ENCODE peak calls at places on chromosomes 2 and 18, in seven cellular contexts. N, E, G, S, W, V and H are unnamed samples.

GRCh38 chr2:41782306-41783158 is 265.3 kb upstream of the PKDCC start:
- DNase-seq in V (peak), W (no peak), G (peak), E (peak), N (peak), S (peak), H (peak)

GRCh38 chr2:54610700-54611099 is 112.8 kb upstream of the EML6 start:
- DNase-seq in W (no peak), G (peak), E (no peak), S (no peak), V (no peak), N (no peak), H (no peak)

GRCh38 chr2:240964854-240965295 is 33.5 kb upstream of the SNED1 start:
- DNase-seq in E (peak), S (no peak), W (no peak), V (no peak), N (no peak), G (no peak), H (no peak)

GRCh38 chr2:231642631-231643493 is 50.2 kb downstream of the TEX44 start:
- DNase-seq in V (peak), W (peak), N (peak), G (peak), S (peak), E (no peak), H (no peak)

GRCh38 chr2:177972782-177973181 is 99.8 kb downstream of the PDE11A start:
- DNase-seq in G (no peak), W (no peak), N (no peak), S (no peak), E (no peak), V (no peak), H (no peak)

GRCh38 chr2:217223222-217223930 is 363.5 kb upstream of the TNP1 start:
- DNase-seq in G (no peak), N (peak), E (no peak), V (peak), W (no peak), S (peak), H (no peak)

GRCh38 chr2:97707428-97708380 is 5.7 kb upstream of the ZAP70 start:
- DNase-seq in V (peak), G (no peak), N (no peak), S (no peak), W (no peak), E (no peak), H (no peak)

GRCh38 chr2:232435805-232436204 is 20.1 kb upstream of the ALPI start:
- DNase-seq in G (no peak), E (no peak), W (no peak), N (no peak), S (no peak), V (no peak), H (no peak)

GRCh38 chr2:127170452-127171197 is 49.5 kb downstream of the CYP27C1 start:
- DNase-seq in W (no peak), N (no peak), G (no peak), S (no peak), V (no peak), E (no peak), H (no peak)

GRCh38 chr2:100365434-100365833 is 43.1 kb upstream of the LONRF2 start:
- DNase-seq in N (peak), E (no peak), V (peak), S (peak), G (no peak), W (no peak), H (no peak)

GRCh38 chr2:220000586-220000985 is 373.2 kb downstream of the SLC4A3 start:
- DNase-seq in N (no peak), S (no peak), G (no peak), E (no peak), W (no peak), V (no peak), H (no peak)

GRCh38 chr18:56124186-56124585 is 514.2 kb downstream of the TXNL1 start:
- DNase-seq in E (no peak), V (no peak), N (peak), S (no peak), G (no peak), W (no peak), H (no peak)

GRCh38 chr2:188235364-188235763 is 56.3 kb upstream of the GULP1 start:
- DNase-seq in W (no peak), V (no peak), S (no peak), G (no peak), N (no peak), E (no peak), H (no peak)

GRCh38 chr2:28419003-28419704 is 26.5 kb downstream of the FOSL2 start:
- DNase-seq in G (no peak), V (peak), S (no peak), N (no peak), W (no peak), E (no peak), H (no peak)

GRCh38 chr2:15556311-15556930 is 4.7 kb downstream of the NBAS start:
- DNase-seq in E (no peak), G (no peak), N (no peak), S (no peak), W (no peak), V (no peak), H (no peak)

GRCh38 chr2:199973703-199974102 is 18.3 kb downstream of the MAIP1 start:
- DNase-seq in W (no peak), S (peak), G (peak), N (peak), V (no peak), E (no peak), H (no peak)

GRCh38 chr2:104874230-104874629 is 20.3 kb downstream of the POU3F3 start:
- DNase-seq in E (no peak), W (no peak), G (no peak), N (no peak), S (no peak), V (no peak), H (no peak)

DNA sequence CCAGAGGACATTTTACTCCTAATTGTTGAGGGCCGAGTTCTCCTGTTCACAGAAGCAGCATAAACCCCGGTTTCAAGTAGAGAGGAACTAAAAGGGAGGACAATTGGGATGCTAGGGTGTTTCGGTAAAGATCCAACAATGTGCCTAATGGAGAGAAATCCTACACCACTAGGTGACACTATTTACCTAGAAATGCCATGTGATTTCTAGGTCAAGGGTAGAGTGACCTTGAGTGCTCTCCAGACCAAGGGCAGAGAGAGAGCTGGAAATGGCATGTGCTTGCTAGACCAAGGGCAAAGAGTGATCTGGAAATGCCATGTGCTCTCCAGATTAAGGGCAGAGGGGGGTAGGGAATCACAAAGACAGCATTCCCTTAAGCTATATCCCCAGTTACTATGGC is 472.0 kb downstream of the DCDC2C start:
- DNase-seq in E (no peak), N (no peak), S (no peak), W (no peak), V (no peak), G (no peak), H (no peak)
- TF ChIP-seq CTCF in E (no peak), N (no peak), S (no peak), W (no peak), V (no peak), G (no peak), H (no peak)

DNA sequence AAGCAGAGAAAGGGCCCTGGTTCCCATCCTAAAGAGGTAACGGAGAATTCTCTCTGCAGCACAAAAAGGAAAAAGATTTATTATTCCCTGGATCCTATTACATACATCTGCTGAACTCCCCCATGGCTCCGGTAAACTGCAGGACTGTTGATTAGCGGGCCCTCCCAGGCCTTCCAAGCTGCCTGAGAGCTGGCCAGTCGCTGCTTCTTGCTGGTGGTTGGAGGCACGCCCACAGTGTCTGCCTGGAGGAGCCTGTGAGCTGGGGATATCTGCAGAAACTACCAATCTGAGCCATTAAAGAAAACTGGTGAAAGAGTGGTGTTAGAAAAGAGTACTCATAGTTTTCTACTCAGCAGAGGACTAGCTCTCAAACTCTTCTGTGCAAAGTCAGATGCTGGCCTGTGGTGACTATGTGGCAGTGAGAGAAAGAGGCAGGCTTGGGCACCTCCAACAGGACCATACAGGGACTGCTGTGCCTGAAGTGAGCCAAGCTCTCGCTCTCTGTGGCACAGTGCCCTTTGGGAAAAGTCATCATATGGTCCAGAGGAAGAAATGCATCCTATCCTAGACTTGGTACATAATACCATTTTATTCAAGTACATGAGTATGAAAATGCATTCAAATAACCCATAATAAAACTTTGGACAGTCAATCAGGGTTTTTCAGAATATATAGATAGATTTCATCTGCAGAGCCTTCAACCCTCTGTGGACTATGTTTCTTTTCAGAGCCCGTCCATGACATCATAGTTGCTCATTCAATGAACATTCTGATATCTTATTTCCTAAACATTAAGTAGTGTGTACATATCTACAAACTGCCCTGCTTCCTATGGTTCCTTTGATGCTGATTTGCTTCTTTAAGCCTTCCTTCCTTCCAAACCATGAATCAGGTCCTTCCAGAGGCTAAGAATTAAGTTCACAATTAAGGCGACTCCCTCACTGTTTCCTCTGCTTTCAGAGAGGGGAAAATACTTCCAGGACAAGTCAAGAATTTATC is 242.0 kb upstream of the LYPD1 start:
- DNase-seq in W (no peak), E (no peak), V (no peak), N (no peak), S (peak), G (peak), H (peak)
- TF ChIP-seq CTCF in W (no peak), E (peak), V (no peak), N (no peak), S (no peak), G (peak), H (no peak)

GRCh38 chr2:46414701-46415100 is 64.7 kb upstream of the TMEM247 start:
- DNase-seq in W (no peak), N (no peak), S (no peak), V (no peak), G (no peak), E (no peak), H (no peak)
- TF ChIP-seq CTCF in W (no peak), N (no peak), S (no peak), V (no peak), G (no peak), E (no peak), H (no peak)

DNA sequence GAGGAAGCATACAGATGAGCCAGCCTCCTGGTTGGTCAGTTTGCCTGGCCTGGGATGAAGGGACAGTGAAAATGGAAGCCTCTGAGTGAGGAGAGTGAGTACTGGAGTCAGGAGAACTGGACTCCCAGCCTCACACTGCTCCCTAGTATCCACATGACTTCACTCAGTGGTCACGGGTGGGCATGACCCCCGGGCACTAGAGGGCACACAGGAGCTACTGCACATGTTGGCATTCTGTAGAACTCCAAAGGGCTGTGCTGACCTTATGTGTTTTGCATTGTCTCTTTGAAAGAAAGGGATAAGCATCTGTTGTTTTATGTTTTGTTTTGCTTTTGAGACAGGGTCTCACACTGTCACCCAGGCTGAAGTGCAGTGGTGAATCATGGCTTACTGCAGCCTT is 23.7 kb downstream of the NCAPH start:
- DNase-seq in G (no peak), V (peak), S (no peak), W (peak), E (no peak), N (no peak), H (no peak)
- TF ChIP-seq CTCF in G (peak), V (peak), S (no peak), W (peak), E (peak), N (no peak), H (no peak)

GRCh38 chr18:75727479-75727878 is 300.0 kb upstream of the SMIM21 start:
- DNase-seq in N (peak), G (peak), E (peak), S (peak), W (peak), V (no peak), H (peak)
- TF ChIP-seq CTCF in N (peak), G (peak), E (peak), S (peak), W (no peak), V (no peak), H (peak)